ENCODE peak calls at places on chromosomes 7 and 10, in ten cellular contexts. One of them, this sample, is unnamed. For H3K27me3, the result is how much of the 10 kb centered on the place peaks cover.

GRCh38 chr10:61780732-61781131 is 118.0 kb downstream of the CABCOCO1 start:
- DNase-seq in hepatocyte: no peak
- DNase-seq in heart right ventricle: no peak
- DNase-seq in tibial nerve: no peak
- DNase-seq in body of pancreas: no peak
- DNase-seq in HepG2: no peak
- DNase-seq in colonic mucosa: no peak
- DNase-seq in brain microvascular endothelial cell: no peak
- DNase-seq in cardiac muscle cell: no peak
- DNase-seq in IMR-90: no peak
- DNase-seq in this sample: no peak

GRCh38 chr7:964401-965231 is 10.1 kb upstream of the ADAP1 start:
- DNase-seq in hepatocyte: no peak
- DNase-seq in heart right ventricle: peak
- DNase-seq in tibial nerve: no peak
- DNase-seq in body of pancreas: no peak
- DNase-seq in HepG2: peak
- DNase-seq in colonic mucosa: no peak
- DNase-seq in brain microvascular endothelial cell: peak
- DNase-seq in cardiac muscle cell: peak
- DNase-seq in IMR-90: peak
- DNase-seq in this sample: no peak

GRCh38 chr10:106652279-106652678 is 512.2 kb downstream of the SORCS1 start:
- DNase-seq in hepatocyte: no peak
- DNase-seq in heart right ventricle: no peak
- DNase-seq in tibial nerve: no peak
- DNase-seq in body of pancreas: no peak
- DNase-seq in HepG2: no peak
- DNase-seq in colonic mucosa: no peak
- DNase-seq in brain microvascular endothelial cell: no peak
- DNase-seq in cardiac muscle cell: no peak
- DNase-seq in IMR-90: no peak
- DNase-seq in this sample: no peak

GRCh38 chr7:137081694-137082093 is 213.2 kb downstream of the CHRM2 start:
- DNase-seq in hepatocyte: peak
- DNase-seq in heart right ventricle: peak
- DNase-seq in tibial nerve: no peak
- DNase-seq in body of pancreas: peak
- DNase-seq in HepG2: no peak
- DNase-seq in colonic mucosa: peak
- DNase-seq in brain microvascular endothelial cell: peak
- DNase-seq in cardiac muscle cell: peak
- DNase-seq in IMR-90: peak
- DNase-seq in this sample: no peak

GRCh38 chr7:36639826-36640225 is 84.5 kb downstream of the AOAH start:
- DNase-seq in hepatocyte: no peak
- DNase-seq in heart right ventricle: no peak
- DNase-seq in tibial nerve: no peak
- DNase-seq in body of pancreas: no peak
- DNase-seq in HepG2: no peak
- DNase-seq in colonic mucosa: no peak
- DNase-seq in brain microvascular endothelial cell: no peak
- DNase-seq in cardiac muscle cell: no peak
- DNase-seq in IMR-90: no peak
- DNase-seq in this sample: no peak

GRCh38 chr7:26550492-26550891 is 258.8 kb downstream of the SNX10 start:
- DNase-seq in hepatocyte: no peak
- DNase-seq in heart right ventricle: no peak
- DNase-seq in tibial nerve: no peak
- DNase-seq in body of pancreas: no peak
- DNase-seq in HepG2: no peak
- DNase-seq in colonic mucosa: no peak
- DNase-seq in brain microvascular endothelial cell: no peak
- DNase-seq in cardiac muscle cell: no peak
- DNase-seq in IMR-90: no peak
- DNase-seq in this sample: no peak

GRCh38 chr7:142445019-142445686 is 187.3 kb upstream of the PRSS58 start:
- DNase-seq in hepatocyte: no peak
- DNase-seq in heart right ventricle: no peak
- DNase-seq in tibial nerve: no peak
- DNase-seq in body of pancreas: no peak
- DNase-seq in HepG2: no peak
- DNase-seq in colonic mucosa: no peak
- DNase-seq in brain microvascular endothelial cell: no peak
- DNase-seq in cardiac muscle cell: no peak
- DNase-seq in IMR-90: no peak
- DNase-seq in this sample: no peak

GRCh38 chr7:7745966-7746365 is 27.6 kb upstream of the RPA3 start:
- DNase-seq in hepatocyte: no peak
- DNase-seq in heart right ventricle: no peak
- DNase-seq in tibial nerve: no peak
- DNase-seq in body of pancreas: no peak
- DNase-seq in HepG2: no peak
- DNase-seq in colonic mucosa: no peak
- DNase-seq in brain microvascular endothelial cell: no peak
- DNase-seq in cardiac muscle cell: no peak
- DNase-seq in IMR-90: no peak
- DNase-seq in this sample: no peak

GRCh38 chr7:94297397-94297838 is 97.3 kb upstream of the COL1A2 start:
- DNase-seq in hepatocyte: peak
- DNase-seq in heart right ventricle: peak
- DNase-seq in tibial nerve: peak
- DNase-seq in body of pancreas: no peak
- DNase-seq in HepG2: no peak
- DNase-seq in colonic mucosa: peak
- DNase-seq in brain microvascular endothelial cell: peak
- DNase-seq in cardiac muscle cell: peak
- DNase-seq in IMR-90: peak
- DNase-seq in this sample: peak

GRCh38 chr7:12929416-12930140 is 242.1 kb downstream of the ARL4A start:
- DNase-seq in hepatocyte: peak
- DNase-seq in heart right ventricle: no peak
- DNase-seq in tibial nerve: no peak
- DNase-seq in body of pancreas: no peak
- DNase-seq in HepG2: no peak
- DNase-seq in colonic mucosa: no peak
- DNase-seq in brain microvascular endothelial cell: no peak
- DNase-seq in cardiac muscle cell: peak
- DNase-seq in IMR-90: no peak
- DNase-seq in this sample: no peak
- H3K27ac ChIP-seq in hepatocyte: peak
- H3K27ac ChIP-seq in heart right ventricle: no peak
- H3K27ac ChIP-seq in tibial nerve: no peak
- H3K27ac ChIP-seq in body of pancreas: no peak
- H3K27ac ChIP-seq in HepG2: no peak
- H3K27ac ChIP-seq in colonic mucosa: no peak
- H3K27ac ChIP-seq in brain microvascular endothelial cell: no peak
- H3K27ac ChIP-seq in cardiac muscle cell: no peak
- H3K27ac ChIP-seq in IMR-90: no peak
- H3K27ac ChIP-seq in this sample: no peak

GRCh38 chr10:75034714-75035258 is 76.7 kb upstream of the SAMD8 start:
- DNase-seq in hepatocyte: no peak
- DNase-seq in heart right ventricle: no peak
- DNase-seq in tibial nerve: no peak
- DNase-seq in body of pancreas: no peak
- DNase-seq in HepG2: no peak
- DNase-seq in colonic mucosa: no peak
- DNase-seq in brain microvascular endothelial cell: no peak
- DNase-seq in cardiac muscle cell: no peak
- DNase-seq in IMR-90: no peak
- DNase-seq in this sample: no peak
- TF ChIP-seq CTCF in hepatocyte: no peak
- TF ChIP-seq CTCF in heart right ventricle: no peak
- TF ChIP-seq CTCF in tibial nerve: no peak
- TF ChIP-seq CTCF in body of pancreas: no peak
- TF ChIP-seq CTCF in HepG2: no peak
- TF ChIP-seq CTCF in colonic mucosa: no peak
- TF ChIP-seq CTCF in brain microvascular endothelial cell: peak
- TF ChIP-seq CTCF in cardiac muscle cell: no peak
- TF ChIP-seq CTCF in IMR-90: no peak
- TF ChIP-seq CTCF in this sample: no peak

GRCh38 chr10:129960493-129961273 is 3.4 kb downstream of the EBF3 start:
- DNase-seq in hepatocyte: no peak
- DNase-seq in heart right ventricle: no peak
- DNase-seq in tibial nerve: no peak
- DNase-seq in body of pancreas: no peak
- DNase-seq in HepG2: no peak
- DNase-seq in colonic mucosa: no peak
- DNase-seq in brain microvascular endothelial cell: no peak
- DNase-seq in cardiac muscle cell: peak
- DNase-seq in IMR-90: no peak
- DNase-seq in this sample: no peak
- H3K27me3 ChIP-seq in hepatocyte: half or more
- H3K27me3 ChIP-seq in heart right ventricle: under half
- H3K27me3 ChIP-seq in tibial nerve: under half
- H3K27me3 ChIP-seq in body of pancreas: half or more
- H3K27me3 ChIP-seq in HepG2: half or more
- H3K27me3 ChIP-seq in colonic mucosa: half or more
- H3K27me3 ChIP-seq in brain microvascular endothelial cell: half or more
- H3K27me3 ChIP-seq in cardiac muscle cell: half or more
- H3K27me3 ChIP-seq in IMR-90: half or more
- H3K27me3 ChIP-seq in this sample: half or more

GRCh38 chr10:117603081-117603480 is 60.5 kb downstream of the EMX2 start:
- DNase-seq in hepatocyte: no peak
- DNase-seq in heart right ventricle: no peak
- DNase-seq in tibial nerve: no peak
- DNase-seq in body of pancreas: no peak
- DNase-seq in HepG2: no peak
- DNase-seq in colonic mucosa: no peak
- DNase-seq in brain microvascular endothelial cell: no peak
- DNase-seq in cardiac muscle cell: no peak
- DNase-seq in IMR-90: no peak
- DNase-seq in this sample: no peak

GRCh38 chr10:117601716-117602115 is 59.2 kb downstream of the EMX2 start:
- DNase-seq in hepatocyte: no peak
- DNase-seq in heart right ventricle: no peak
- DNase-seq in tibial nerve: no peak
- DNase-seq in body of pancreas: no peak
- DNase-seq in HepG2: no peak
- DNase-seq in colonic mucosa: no peak
- DNase-seq in brain microvascular endothelial cell: no peak
- DNase-seq in cardiac muscle cell: no peak
- DNase-seq in IMR-90: no peak
- DNase-seq in this sample: no peak

GRCh38 chr10:117596666-117597065 is 54.1 kb downstream of the EMX2 start:
- DNase-seq in hepatocyte: peak
- DNase-seq in heart right ventricle: no peak
- DNase-seq in tibial nerve: no peak
- DNase-seq in body of pancreas: no peak
- DNase-seq in HepG2: no peak
- DNase-seq in colonic mucosa: no peak
- DNase-seq in brain microvascular endothelial cell: no peak
- DNase-seq in cardiac muscle cell: no peak
- DNase-seq in IMR-90: no peak
- DNase-seq in this sample: no peak

GRCh38 chr10:117594722-117595121 is 52.2 kb downstream of the EMX2 start:
- DNase-seq in hepatocyte: no peak
- DNase-seq in heart right ventricle: no peak
- DNase-seq in tibial nerve: no peak
- DNase-seq in body of pancreas: no peak
- DNase-seq in HepG2: no peak
- DNase-seq in colonic mucosa: no peak
- DNase-seq in brain microvascular endothelial cell: no peak
- DNase-seq in cardiac muscle cell: no peak
- DNase-seq in IMR-90: no peak
- DNase-seq in this sample: no peak

GRCh38 chr10:117597216-117597615 is 54.7 kb downstream of the EMX2 start:
- DNase-seq in hepatocyte: no peak
- DNase-seq in heart right ventricle: no peak
- DNase-seq in tibial nerve: no peak
- DNase-seq in body of pancreas: no peak
- DNase-seq in HepG2: no peak
- DNase-seq in colonic mucosa: no peak
- DNase-seq in brain microvascular endothelial cell: no peak
- DNase-seq in cardiac muscle cell: no peak
- DNase-seq in IMR-90: no peak
- DNase-seq in this sample: no peak
- H3K27ac ChIP-seq in hepatocyte: peak
- H3K27ac ChIP-seq in heart right ventricle: no peak
- H3K27ac ChIP-seq in tibial nerve: no peak
- H3K27ac ChIP-seq in body of pancreas: no peak
- H3K27ac ChIP-seq in HepG2: no peak
- H3K27ac ChIP-seq in colonic mucosa: no peak
- H3K27ac ChIP-seq in brain microvascular endothelial cell: no peak
- H3K27ac ChIP-seq in cardiac muscle cell: no peak
- H3K27ac ChIP-seq in IMR-90: no peak
- H3K27ac ChIP-seq in this sample: no peak

GRCh38 chr7:158993591-158993990 is 137.2 kb downstream of the DYNC2I1 start:
- DNase-seq in hepatocyte: no peak
- DNase-seq in heart right ventricle: no peak
- DNase-seq in tibial nerve: no peak
- DNase-seq in body of pancreas: no peak
- DNase-seq in HepG2: no peak
- DNase-seq in colonic mucosa: no peak
- DNase-seq in brain microvascular endothelial cell: no peak
- DNase-seq in cardiac muscle cell: no peak
- DNase-seq in IMR-90: no peak
- DNase-seq in this sample: no peak

GRCh38 chr7:158995514-158995913 is 139.2 kb downstream of the DYNC2I1 start:
- DNase-seq in hepatocyte: no peak
- DNase-seq in heart right ventricle: no peak
- DNase-seq in tibial nerve: no peak
- DNase-seq in body of pancreas: no peak
- DNase-seq in HepG2: no peak
- DNase-seq in colonic mucosa: no peak
- DNase-seq in brain microvascular endothelial cell: no peak
- DNase-seq in cardiac muscle cell: no peak
- DNase-seq in IMR-90: no peak
- DNase-seq in this sample: no peak

GRCh38 chr7:158991824-158992621 is 135.7 kb downstream of the DYNC2I1 start:
- DNase-seq in hepatocyte: peak
- DNase-seq in heart right ventricle: no peak
- DNase-seq in tibial nerve: no peak
- DNase-seq in body of pancreas: no peak
- DNase-seq in HepG2: no peak
- DNase-seq in colonic mucosa: no peak
- DNase-seq in brain microvascular endothelial cell: no peak
- DNase-seq in cardiac muscle cell: no peak
- DNase-seq in IMR-90: no peak
- DNase-seq in this sample: peak

GRCh38 chr7:158994687-158995086 is 138.3 kb downstream of the DYNC2I1 start:
- DNase-seq in hepatocyte: no peak
- DNase-seq in heart right ventricle: no peak
- DNase-seq in tibial nerve: no peak
- DNase-seq in body of pancreas: no peak
- DNase-seq in HepG2: no peak
- DNase-seq in colonic mucosa: no peak
- DNase-seq in brain microvascular endothelial cell: no peak
- DNase-seq in cardiac muscle cell: no peak
- DNase-seq in IMR-90: no peak
- DNase-seq in this sample: no peak

DNA sequence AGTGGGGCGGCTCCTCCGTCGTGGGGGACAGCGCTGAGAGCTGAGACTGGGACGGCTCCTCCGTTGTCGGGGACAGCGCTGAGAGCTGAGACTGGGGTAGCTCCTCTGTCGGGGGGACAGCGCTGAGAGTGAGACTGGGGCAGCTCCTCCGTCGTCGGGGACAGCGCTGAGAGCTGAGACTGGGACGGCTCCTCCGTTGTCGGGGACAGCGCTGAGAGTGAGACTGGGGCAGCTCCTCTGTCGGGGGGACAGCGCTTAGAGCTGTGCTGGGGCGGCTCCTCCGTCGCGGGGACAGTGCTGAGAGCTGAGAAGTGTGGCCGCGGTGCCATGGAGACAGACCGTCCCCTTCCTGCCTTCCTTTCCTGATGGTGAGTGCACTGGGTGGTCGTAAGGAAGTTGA is 136.4 kb downstream of the DYNC2I1 start:
- DNase-seq in hepatocyte: no peak
- DNase-seq in heart right ventricle: no peak
- DNase-seq in tibial nerve: no peak
- DNase-seq in body of pancreas: no peak
- DNase-seq in HepG2: no peak
- DNase-seq in colonic mucosa: no peak
- DNase-seq in brain microvascular endothelial cell: no peak
- DNase-seq in cardiac muscle cell: no peak
- DNase-seq in IMR-90: no peak
- DNase-seq in this sample: peak
- TF ChIP-seq CTCF in hepatocyte: no peak
- TF ChIP-seq CTCF in heart right ventricle: no peak
- TF ChIP-seq CTCF in tibial nerve: no peak
- TF ChIP-seq CTCF in body of pancreas: no peak
- TF ChIP-seq CTCF in HepG2: no peak
- TF ChIP-seq CTCF in colonic mucosa: no peak
- TF ChIP-seq CTCF in brain microvascular endothelial cell: no peak
- TF ChIP-seq CTCF in cardiac muscle cell: no peak
- TF ChIP-seq CTCF in IMR-90: no peak
- TF ChIP-seq CTCF in this sample: no peak